ENCODE peak calls at places on chromosome 21, in seven cellular contexts. F, Y, C, A, X, Z and S are unnamed samples.

GRCh38 chr21:37367301-37367757 is 756 bp downstream of the DYRK1A start:
- DNase-seq in Z (no peak), F (no peak), Y (peak; percentile 92), C (no peak), X (peak; percentile 27), A (no peak), S (no peak)

GRCh38 chr21:17343055-17343454 is 169.8 kb upstream of the CXADR start:
- DNase-seq in A (peak; percentile 61), Z (no peak), X (no peak), C (no peak), F (no peak), Y (no peak), S (no peak)

GRCh38 chr21:33813832-33814231 is 101.8 kb downstream of the ATP5PO start:
- DNase-seq in C (no peak), A (no peak), F (no peak), Y (no peak), X (no peak), Z (no peak), S (no peak)

GRCh38 chr21:45158491-45159423 is 84.4 kb downstream of the ADARB1 start:
- DNase-seq in Y (no peak), X (no peak), F (no peak), Z (no peak), A (no peak), C (no peak), S (no peak)

GRCh38 chr21:45004481-45005263 is 64.8 kb downstream of the SLX9 start:
- DNase-seq in Z (no peak), F (no peak), C (no peak), X (no peak), Y (peak; percentile 60), A (no peak), S (no peak)

GRCh38 chr21:46151989-46152938 is 3.1 kb downstream of the FTCD start:
- DNase-seq in X (peak; percentile 18), C (no peak), F (peak; percentile 58), A (no peak), Z (no peak), Y (peak; percentile 66), S (no peak)

GRCh38 chr21:45570826-45571601 is 28.8 kb upstream of the SLC19A1 start:
- DNase-seq in F (peak; percentile 47), Y (no peak), Z (no peak), C (no peak), A (no peak), X (peak; percentile 24), S (no peak)

GRCh38 chr21:17389311-17389710 is 123.5 kb upstream of the CXADR start:
- DNase-seq in A (no peak), F (no peak), Z (no peak), Y (no peak), X (no peak), C (no peak), S (no peak)

GRCh38 chr21:18249542-18250152 is 5.0 kb downstream of the CHODL start:
- DNase-seq in X (no peak), F (no peak), C (no peak), A (peak; percentile 67), Y (no peak), Z (no peak), S (no peak)

GRCh38 chr21:33403786-33404571 is 766 bp downstream of the IFNGR2 start:
- DNase-seq in Z (no peak), C (no peak), X (peak; percentile 62), A (peak; percentile 67), Y (peak; percentile 94), F (peak; percentile 89), S (peak; percentile 49)

GRCh38 chr21:46610018-46610701 is 5.3 kb upstream of the S100B start:
- DNase-seq in C (no peak), X (no peak), A (no peak), F (no peak), Y (no peak), Z (no peak), S (no peak)

GRCh38 chr21:46317710-46318463 is 5.8 kb downstream of the C21orf58 start:
- DNase-seq in Z (no peak), F (no peak), Y (peak; percentile 84), X (no peak), A (peak; percentile 54), C (no peak), S (no peak)

GRCh38 chr21:43812139-43812821 is 22.9 kb downstream of the RRP1 start:
- DNase-seq in Z (no peak), F (no peak), C (no peak), A (no peak), Y (peak; percentile 85), X (peak; percentile 32), S (peak; percentile 74)

GRCh38 chr21:41241341-41241740 is 73.4 kb downstream of the BACE2 start:
- DNase-seq in Z (no peak), C (no peak), F (no peak), A (no peak), X (no peak), Y (no peak), S (no peak)

GRCh38 chr21:44408226-44408625 is 47.1 kb upstream of the LRRC3 start:
- DNase-seq in Z (no peak), F (no peak), C (no peak), Y (no peak), A (no peak), X (no peak), S (no peak)

GRCh38 chr21:27268290-27268689 is 301.4 kb upstream of the ADAMTS5 start:
- DNase-seq in A (no peak), X (no peak), Y (no peak), C (no peak), Z (no peak), F (no peak), S (no peak)

GRCh38 chr21:38839683-38840286 is 34.1 kb downstream of the ETS2 start:
- DNase-seq in A (no peak), Y (no peak), F (no peak), C (no peak), Z (no peak), X (no peak), S (no peak)

GRCh38 chr21:17050646-17051045 is 462.2 kb upstream of the CXADR start:
- DNase-seq in Z (no peak), A (no peak), Y (no peak), F (no peak), X (no peak), C (no peak), S (no peak)

GRCh38 chr21:26136686-26137085 is 33.9 kb downstream of the APP start:
- DNase-seq in Y (no peak), Z (no peak), X (no peak), F (no peak), A (no peak), C (no peak), S (no peak)

GRCh38 chr21:46322351-46323226 is 1.1 kb downstream of the C21orf58 start:
- DNase-seq in F (no peak), X (no peak), Z (no peak), Y (peak; percentile 83), A (peak; percentile 45), C (no peak), S (no peak)

GRCh38 chr21:32403201-32403701 is 9.3 kb upstream of the EVA1C start:
- DNase-seq in Z (no peak), A (peak; percentile 92), C (no peak), Y (no peak), X (peak; percentile 57), F (no peak), S (peak; percentile 65)
- TF ChIP-seq POLR2AphosphoS5 in Z (no peak), A (no peak), C (no peak), Y (no peak), X (no peak), F (no peak), S (peak; percentile 26)

DNA sequence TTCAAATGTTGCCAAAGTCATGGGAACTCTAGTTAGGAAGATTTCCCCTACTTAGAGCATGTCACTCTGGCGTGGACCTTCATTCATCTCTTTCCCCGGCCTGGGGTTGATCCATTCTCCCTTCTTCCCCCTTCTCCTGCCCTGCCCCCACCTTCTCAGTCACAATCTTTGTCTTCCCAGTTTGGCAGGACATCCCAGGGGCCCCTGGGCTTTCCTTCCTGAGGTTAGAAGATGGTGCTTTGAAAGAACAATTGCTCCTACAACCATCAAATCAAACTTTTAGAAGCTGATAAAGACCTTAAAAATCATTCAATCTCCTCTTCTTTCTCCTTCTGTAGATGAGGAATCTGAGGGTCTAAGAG is 177.4 kb downstream of the CLIC6 start:
- DNase-seq in F (peak; percentile 73), C (no peak), Z (no peak), A (no peak), Y (no peak), X (no peak), S (no peak)
- TF ChIP-seq POLR2AphosphoS5 in F (no peak), C (no peak), Z (no peak), A (no peak), Y (no peak), X (no peak), S (no peak)

GRCh38 chr21:35257413-35257812 is 208.3 kb upstream of the RUNX1 start:
- DNase-seq in Z (peak; percentile 61), Y (no peak), F (no peak), A (no peak), C (no peak), X (peak; percentile 72), S (peak; percentile 44)

GRCh38 chr21:35256468-35256988 is 207.4 kb upstream of the RUNX1 start:
- DNase-seq in A (no peak), X (peak; percentile 95), C (no peak), Y (no peak), F (no peak), Z (peak; percentile 91), S (peak; percentile 87)

GRCh38 chr21:35252831-35253230 is 203.7 kb upstream of the RUNX1 start:
- DNase-seq in X (no peak), C (no peak), Y (no peak), A (no peak), F (no peak), Z (no peak), S (no peak)

GRCh38 chr21:35254752-35255138 is 205.6 kb upstream of the RUNX1 start:
- DNase-seq in A (no peak), C (no peak), X (no peak), F (no peak), Y (no peak), Z (no peak), S (no peak)

GRCh38 chr21:35254006-35254751 is 205.1 kb upstream of the RUNX1 start:
- DNase-seq in Y (no peak), A (no peak), C (no peak), F (no peak), Z (no peak), X (no peak), S (peak; percentile 73)
- TF ChIP-seq POLR2AphosphoS5 in Y (peak; percentile 29), A (no peak), C (no peak), F (no peak), Z (no peak), X (no peak), S (peak; percentile 88)

DNA sequence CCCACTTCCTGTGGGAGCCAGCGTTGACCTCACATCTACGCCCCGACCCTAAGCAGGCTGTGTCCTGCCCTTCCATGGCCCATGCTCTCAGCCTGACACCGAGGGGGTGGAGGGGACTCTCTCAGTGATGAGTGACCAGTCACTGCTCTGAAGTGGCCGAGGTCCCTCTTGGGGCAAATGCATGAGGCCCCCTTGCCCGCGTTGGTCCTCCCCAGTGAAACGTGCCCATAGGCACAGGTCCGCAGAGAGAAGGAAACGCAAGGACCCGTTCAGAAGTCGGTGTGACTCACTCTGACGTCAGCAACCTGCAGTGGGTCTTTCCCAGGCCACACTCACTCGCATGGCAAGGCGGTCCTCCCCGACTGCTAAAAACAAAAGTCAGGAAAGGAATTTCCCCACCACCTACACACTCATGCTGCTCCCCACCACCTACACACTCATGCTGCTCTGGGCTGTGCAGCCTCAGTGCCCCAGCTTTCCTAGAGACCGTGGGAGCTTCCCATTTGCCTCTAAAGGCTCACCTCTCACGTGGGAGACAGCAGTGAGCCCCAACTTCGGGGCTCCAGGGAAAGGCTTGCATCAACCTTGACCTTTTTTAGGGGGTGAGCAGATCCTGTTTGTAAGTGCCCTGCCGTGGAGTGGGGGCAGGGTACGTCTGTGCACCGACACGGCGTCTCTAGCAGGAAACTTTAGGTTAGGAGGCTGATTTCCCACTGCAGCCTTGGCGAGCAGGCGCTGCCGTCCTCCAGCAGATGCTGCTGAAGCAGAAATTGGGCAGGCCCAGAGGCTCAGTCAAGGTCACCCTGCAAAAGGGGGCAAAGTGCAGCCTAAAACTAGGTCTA is 11.4 kb downstream of the UBASH3A start:
- DNase-seq in Z (no peak), A (no peak), X (peak; percentile 43), C (no peak), F (no peak), Y (no peak), S (no peak)
- TF ChIP-seq POLR2AphosphoS5 in Z (no peak), A (no peak), X (no peak), C (no peak), F (no peak), Y (no peak), S (no peak)